ENCODE peak calls at places on chromosomes 6 and 20, in six cellular contexts. Z, H, N, S, Y and G are unnamed samples.

GRCh38 chr6:27441001-27441400 is 31.9 kb downstream of the ZNF184 start:
- DNase-seq in Z (no peak), H (no peak), N (no peak), S (no peak), Y (no peak), G (no peak)

GRCh38 chr6:136011475-136011874 is 160.0 kb downstream of the PDE7B start:
- DNase-seq in Z (no peak), H (no peak), N (no peak), S (no peak), Y (peak; percentile 57), G (no peak)

GRCh38 chr20:10576411-10576810 is 97.4 kb downstream of the JAG1 start:
- DNase-seq in Z (no peak), H (no peak), N (no peak), S (no peak), Y (peak; percentile 44), G (no peak)

GRCh38 chr20:31972481-31973386 is 4.8 kb downstream of the XKR7 start:
- DNase-seq in Z (no peak), H (no peak), N (no peak), S (no peak), Y (no peak), G (no peak)

GRCh38 chr6:66772785-66773184 is 1065.8 kb upstream of the EYS start:
- DNase-seq in Z (peak; percentile 35), H (no peak), N (no peak), S (no peak), Y (peak; percentile 1), G (no peak)

GRCh38 chr6:9516207-9516606 is 898.7 kb downstream of the TFAP2A start:
- DNase-seq in Z (no peak), H (no peak), N (no peak), S (no peak), Y (peak; percentile 46), G (no peak)

GRCh38 chr6:37860226-37860839 is 40.8 kb downstream of the ZFAND3 start:
- DNase-seq in Z (peak; percentile 47), H (no peak), N (no peak), S (no peak), Y (peak; percentile 62), G (no peak)

GRCh38 chr6:24743944-24744335 is 25.0 kb upstream of the C6orf62 start:
- DNase-seq in Z (no peak), H (no peak), N (no peak), S (peak; percentile 48), Y (no peak), G (no peak)

GRCh38 chr20:46020515-46020914 is 8.5 kb upstream of the SLC12A5 start:
- DNase-seq in Z (no peak), H (no peak), N (no peak), S (no peak), Y (no peak), G (no peak)

GRCh38 chr6:53751417-53751816 is 43.4 kb upstream of the LRRC1 start:
- DNase-seq in Z (no peak), H (no peak), N (no peak), S (no peak), Y (no peak), G (no peak)

GRCh38 chr6:53744321-53744720 is 50.5 kb upstream of the LRRC1 start:
- DNase-seq in Z (no peak), H (no peak), N (no peak), S (no peak), Y (no peak), G (no peak)

GRCh38 chr6:53741417-53741816 is 53.4 kb upstream of the LRRC1 start:
- DNase-seq in Z (no peak), H (no peak), N (no peak), S (no peak), Y (peak; percentile 15), G (no peak)

GRCh38 chr6:53750112-53750511 is 44.7 kb upstream of the LRRC1 start:
- DNase-seq in Z (no peak), H (no peak), N (no peak), S (no peak), Y (no peak), G (no peak)

DNA sequence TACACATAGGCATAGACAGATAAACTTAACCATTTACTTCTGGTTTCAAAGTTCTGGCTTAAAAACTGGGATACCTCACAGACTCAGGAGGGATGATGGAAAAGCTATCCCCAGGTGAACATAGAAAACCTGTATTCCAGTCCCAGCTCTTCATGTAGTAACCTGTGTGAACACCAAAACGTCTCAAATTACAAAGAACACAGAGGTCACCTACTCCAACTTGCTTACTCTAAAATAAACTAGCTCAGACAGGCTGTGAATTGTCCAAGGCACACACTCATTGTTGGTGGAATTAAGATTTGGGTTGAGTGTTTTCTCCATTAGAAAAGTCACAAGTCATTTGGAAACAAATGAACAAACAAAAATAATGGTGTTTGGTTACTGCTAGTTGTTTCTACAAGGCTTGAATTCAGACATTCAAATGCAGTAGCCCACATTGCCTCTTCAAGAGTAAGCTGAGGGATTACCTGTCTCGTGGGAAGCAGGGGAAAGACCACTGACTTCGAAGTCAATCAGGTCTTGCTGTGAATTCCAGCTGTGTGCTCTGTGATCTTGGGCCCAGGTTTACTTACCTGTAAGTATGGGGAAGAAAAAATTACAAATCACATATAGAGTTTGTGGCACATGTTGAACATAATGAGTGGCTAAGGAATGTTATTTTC is 48.2 kb upstream of the LRRC1 start:
- DNase-seq in Z (no peak), H (no peak), N (no peak), S (no peak), Y (no peak), G (no peak)
- TF ChIP-seq CTCF in Z (no peak), H (no peak), N (no peak), S (no peak), Y (no peak), G (no peak)

DNA sequence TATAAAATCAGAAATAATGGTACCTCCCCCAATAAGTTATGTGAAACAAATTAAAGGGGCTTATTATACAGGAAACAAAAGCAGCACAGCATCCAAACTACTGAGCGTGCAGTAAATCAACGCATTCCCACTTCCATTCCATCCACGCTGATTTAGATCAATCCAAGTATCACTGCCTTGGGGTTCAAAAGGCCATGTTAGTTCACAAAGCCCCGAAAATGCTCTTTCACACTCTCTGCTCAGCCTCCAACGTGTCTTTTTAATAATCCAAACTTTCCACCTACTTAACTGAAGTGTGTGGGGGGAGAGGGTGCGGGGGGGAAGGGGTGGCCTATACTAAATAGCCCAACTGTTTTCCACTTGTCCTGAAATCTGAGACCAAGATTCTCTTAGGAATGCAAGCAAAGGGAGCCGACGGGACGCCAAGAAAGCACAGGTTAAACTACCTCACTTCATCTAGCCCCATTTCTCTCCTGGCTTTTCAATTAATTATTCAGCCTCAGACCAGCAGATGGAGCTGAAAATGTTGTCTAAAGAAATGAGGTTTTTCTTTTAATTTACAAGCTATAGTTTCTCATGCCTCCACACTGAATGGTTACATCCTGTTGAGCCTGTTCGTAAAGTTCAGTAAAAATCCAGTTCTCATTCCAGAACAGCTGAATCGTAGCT is 1.1 kb upstream of the NXT1 start:
- DNase-seq in Z (no peak), H (peak; percentile 70), N (no peak), S (peak; percentile 45), Y (peak; percentile 52), G (no peak)
- TF ChIP-seq CTCF in Z (peak; percentile 77), H (peak; percentile 50), N (peak; percentile 29), S (no peak), Y (peak; percentile 47), G (peak; percentile 31)

DNA sequence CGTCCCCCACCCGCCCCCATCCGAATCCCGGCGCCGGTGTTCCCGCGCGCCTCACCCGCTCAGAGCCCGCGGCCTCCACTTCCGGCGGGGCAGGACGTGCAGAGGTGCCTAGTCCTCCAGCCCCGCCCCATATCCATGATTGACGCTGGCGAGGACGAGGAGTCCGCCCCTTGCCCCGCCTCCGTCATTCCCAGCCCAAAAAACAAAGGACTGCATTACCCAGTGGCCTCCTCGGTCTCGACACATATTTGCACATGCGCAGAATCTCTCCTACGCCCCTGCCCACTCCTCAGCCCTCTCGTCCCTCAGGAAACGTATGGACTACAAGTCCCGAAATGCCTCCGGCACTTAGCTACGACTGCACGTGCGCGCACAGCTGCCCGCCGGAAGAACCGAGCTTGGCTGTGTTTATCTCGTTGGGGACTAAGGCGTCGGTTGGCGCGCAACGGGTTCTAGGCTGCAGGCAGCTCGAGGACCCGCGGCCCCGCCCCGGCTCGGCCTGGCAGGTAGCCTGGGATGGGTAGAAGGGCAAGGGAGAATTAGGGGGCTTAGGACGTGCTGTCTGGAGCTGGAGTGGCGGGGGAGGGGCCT is at the start of the genes KLHDC3 and MEA1:
- DNase-seq in Z (peak; percentile 99), H (peak; percentile 100), N (peak; percentile 100), S (peak; percentile 99), Y (peak; percentile 100), G (peak; percentile 91)
- TF ChIP-seq CTCF in Z (no peak), H (no peak), N (no peak), S (no peak), Y (no peak), G (no peak)

GRCh38 chr20:35742741-35743523 is 872 bp upstream of the RBM39 start:
- DNase-seq in Z (no peak), H (no peak), N (no peak), S (peak; percentile 40), Y (peak; percentile 32), G (no peak)
- TF ChIP-seq CTCF in Z (no peak), H (no peak), N (no peak), S (no peak), Y (no peak), G (no peak)

DNA sequence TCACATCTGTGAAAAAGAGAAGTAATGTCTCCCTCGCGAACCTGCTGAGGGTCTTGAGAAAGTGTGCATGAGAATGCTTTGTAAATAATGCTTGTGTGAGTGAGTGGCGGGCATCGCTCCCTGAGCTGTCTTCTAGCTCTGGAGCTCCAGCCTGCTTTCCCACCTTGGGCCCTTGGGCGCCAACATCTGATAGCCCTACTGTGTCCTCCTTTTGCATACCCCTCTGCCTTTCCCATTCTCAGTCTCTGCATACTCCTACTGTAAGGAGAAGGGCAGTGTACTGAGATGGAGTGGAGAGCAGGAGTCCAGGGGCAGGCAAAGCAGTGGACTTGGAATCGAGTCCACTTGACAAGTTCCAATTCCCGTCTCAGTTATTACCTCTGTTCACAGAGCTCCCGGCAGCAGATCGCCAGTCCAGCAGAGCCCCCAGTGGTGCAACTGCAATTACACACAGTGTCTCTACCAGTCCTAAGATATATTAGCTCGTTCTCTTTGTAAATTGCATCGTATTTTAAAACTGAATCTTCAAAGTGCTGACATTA is 855 bp upstream of the NCR2 start:
- DNase-seq in Z (no peak), H (no peak), N (no peak), S (no peak), Y (no peak), G (no peak)
- TF ChIP-seq CTCF in Z (no peak), H (no peak), N (no peak), S (peak; percentile 16), Y (no peak), G (no peak)

GRCh38 chr6:79878142-79878748 is 69.1 kb downstream of the ELOVL4 start:
- DNase-seq in Z (no peak), H (no peak), N (no peak), S (no peak), Y (no peak), G (no peak)
- TF ChIP-seq CTCF in Z (no peak), H (no peak), N (no peak), S (no peak), Y (no peak), G (no peak)

GRCh38 chr6:89007209-89008001 is 44.0 kb upstream of the RNGTT start:
- DNase-seq in Z (no peak), H (no peak), N (no peak), S (no peak), Y (no peak), G (no peak)
- TF ChIP-seq CTCF in Z (no peak), H (no peak), N (no peak), S (no peak), Y (no peak), G (no peak)